ENCODE peak calls at places on chromosomes 3 and 15, in six cellular contexts. N, W, B, M, H and E are unnamed samples.
A peak's percentile ranks its signal among the peaks of the same experiment; 100 is the strongest.

GRCh38 chr15:68924866-68925599 is 5.3 kb upstream of the SPESP1 start:
- DNase-seq in N (peak; percentile 55), W (peak; percentile 61), M (peak; percentile 60), B (peak; percentile 90), H (peak; percentile 78), E (peak; percentile 25)

GRCh38 chr3:69121513-69121912 is 882 bp downstream of the LMOD3 start:
- DNase-seq in M (no peak), B (no peak), W (no peak), N (no peak), H (no peak), E (no peak)

GRCh38 chr3:52873433-52874159 is 23.8 kb downstream of the STIMATE start:
- DNase-seq in W (peak; percentile 53), M (no peak), B (no peak), H (no peak), N (no peak), E (no peak)

GRCh38 chr3:119481079-119481478 is 12.3 kb downstream of the POGLUT1 start:
- DNase-seq in H (no peak), M (no peak), W (peak; percentile 91), B (no peak), N (no peak), E (no peak)

GRCh38 chr3:64533565-64534317 is 154.1 kb downstream of the ADAMTS9 start:
- DNase-seq in N (no peak), W (peak; percentile 75), H (peak; percentile 77), M (peak; percentile 24), B (peak; percentile 49), E (no peak)

GRCh38 chr3:46979958-46980497 is 562 bp downstream of the NBEAL2 start:
- DNase-seq in W (no peak), H (no peak), B (no peak), N (no peak), M (no peak), E (no peak)

GRCh38 chr3:66953934-66954333 is 44.2 kb upstream of the KBTBD8 start:
- DNase-seq in N (no peak), B (no peak), H (no peak), M (no peak), W (no peak), E (no peak)

GRCh38 chr3:8875831-8876230 is 87.4 kb downstream of the RAD18 start:
- DNase-seq in B (no peak), N (no peak), W (no peak), M (no peak), H (no peak), E (no peak)

GRCh38 chr15:78082106-78082742 is 4.7 kb upstream of the TBC1D2B start:
- DNase-seq in M (no peak), H (no peak), W (peak; percentile 69), N (no peak), B (no peak), E (no peak)

GRCh38 chr3:4464579-4464978 is 2.5 kb downstream of the SUMF1 start:
- DNase-seq in B (no peak), M (no peak), N (no peak), H (no peak), W (no peak), E (no peak)

GRCh38 chr15:85457392-85457968 is 77.1 kb downstream of the AKAP13 start:
- DNase-seq in N (no peak), B (no peak), W (peak; percentile 74), H (peak; percentile 75), M (no peak), E (no peak)

GRCh38 chr3:55673764-55674163 is 186.7 kb upstream of the WNT5A start:
- DNase-seq in W (no peak), M (no peak), N (no peak), H (no peak), B (no peak), E (no peak)

GRCh38 chr3:33773627-33774026 is 24.8 kb upstream of the PDCD6IP start:
- DNase-seq in H (no peak), W (no peak), N (no peak), B (no peak), M (no peak), E (no peak)

GRCh38 chr15:78715930-78716329 is 74.9 kb upstream of the CHRNB4 start:
- DNase-seq in H (no peak), B (no peak), M (no peak), W (peak; percentile 95), N (no peak), E (no peak)

GRCh38 chr3:33130144-33130543 is 16.3 kb downstream of the CRTAP start:
- DNase-seq in M (no peak), W (no peak), B (no peak), N (no peak), H (no peak), E (no peak)

GRCh38 chr3:46509661-46510187 is 11.9 kb downstream of the RTP3 start:
- DNase-seq in B (no peak), N (no peak), M (no peak), H (no peak), W (no peak), E (no peak)

GRCh38 chr15:31265090-31265870 is 61.4 kb upstream of the KLF13 start:
- DNase-seq in B (no peak), H (peak; percentile 87), W (no peak), N (no peak), M (no peak), E (no peak)

GRCh38 chr3:132198601-132199000 is 118.6 kb upstream of the ACP3 start:
- DNase-seq in H (no peak), W (no peak), M (no peak), B (no peak), N (no peak), E (no peak)

GRCh38 chr3:113277886-113278598 is 66.7 kb downstream of the BOC start:
- DNase-seq in B (no peak), H (no peak), M (no peak), N (no peak), W (no peak), E (no peak)

GRCh38 chr3:133400006-133400515 is at the start of gene BFSP2:
- DNase-seq in M (no peak), N (no peak), B (no peak), W (no peak), H (no peak), E (no peak)

GRCh38 chr15:56371495-56372147 is 6.4 kb downstream of the TEX9 start:
- DNase-seq in N (no peak), W (peak; percentile 26), B (no peak), M (no peak), H (no peak), E (no peak)

GRCh38 chr15:63189955-63190691 is 717 bp downstream of the RAB8B start:
- DNase-seq in N (no peak), H (no peak), M (no peak), B (no peak), W (peak; percentile 66), E (no peak)

GRCh38 chr3:194204036-194204792 is 68.3 kb downstream of the HES1 start:
- DNase-seq in H (no peak), M (peak; percentile 25), B (peak; percentile 33), W (no peak), N (no peak), E (no peak)